ENCODE peak calls at places on chromosomes 12 and 14, in four cellular contexts. X is MM.1S, Z is PC-9, H is GM23248. Q is an unnamed sample.

GRCh38 chr14:99579903-99580570 is 24.0 kb downstream of the CCDC85C start:
- DNase-seq in X (no peak), Z (peak; percentile 85), H (peak; percentile 45), Q (peak; percentile 65)

GRCh38 chr14:73829526-73830431 is 21.9 kb upstream of the PTGR2 start:
- DNase-seq in X (no peak), Z (peak; percentile 15), H (peak; percentile 89), Q (no peak)

GRCh38 chr14:54606631-54607133 is 39.8 kb downstream of the SAMD4A start:
- DNase-seq in X (no peak), Z (no peak), H (peak; percentile 91), Q (no peak)

GRCh38 chr14:88551094-88551870 is 3.5 kb downstream of the PTPN21 start:
- DNase-seq in X (no peak), Z (peak; percentile 57), H (peak; percentile 92), Q (peak; percentile 77)

GRCh38 chr12:52744493-52745156 is 32.5 kb downstream of the KRT76 start:
- DNase-seq in X (no peak), Z (no peak), H (no peak), Q (no peak)

GRCh38 chr12:105334001-105334400 is 3.5 kb downstream of the C12orf75 start:
- DNase-seq in X (no peak), Z (no peak), H (peak; percentile 67), Q (no peak)

GRCh38 chr12:124923906-124924734 is 9.7 kb upstream of the UBC start:
- DNase-seq in X (no peak), Z (peak; percentile 57), H (peak; percentile 88), Q (peak; percentile 65)

GRCh38 chr14:32494566-32495434 is 165.7 kb downstream of the AKAP6 start:
- DNase-seq in X (no peak), Z (no peak), H (peak; percentile 62), Q (no peak)

GRCh38 chr14:95392841-95393240 is 73.1 kb upstream of the CLMN start:
- DNase-seq in X (no peak), Z (no peak), H (no peak), Q (no peak)

GRCh38 chr12:10690906-10691305 is 17.1 kb upstream of the STYK1 start:
- DNase-seq in X (no peak), Z (no peak), H (no peak), Q (no peak)

GRCh38 chr12:9333129-9333528 is 124.9 kb upstream of the PZP start:
- DNase-seq in X (no peak), Z (no peak), H (no peak), Q (no peak)

GRCh38 chr12:78898416-78898815 is 33.8 kb downstream of the SYT1 start:
- DNase-seq in X (no peak), Z (no peak), H (peak; percentile 26), Q (peak; percentile 21)

GRCh38 chr14:67733609-67734008 is 31.9 kb downstream of the RDH12 start:
- DNase-seq in X (no peak), Z (no peak), H (no peak), Q (peak; percentile 8)

GRCh38 chr12:49069507-49070346 is at the start of gene RHEBL1:
- DNase-seq in X (peak; percentile 99), Z (peak; percentile 98), H (peak; percentile 99), Q (peak; percentile 93)

GRCh38 chr14:87241018-87241779 is 751.8 kb downstream of the GALC start:
- DNase-seq in X (no peak), Z (no peak), H (no peak), Q (no peak)

GRCh38 chr12:40502322-40502721 is 189.9 kb upstream of the CNTN1 start:
- DNase-seq in X (peak; percentile 15), Z (no peak), H (no peak), Q (no peak)

GRCh38 chr12:124551268-124552144 is 15.9 kb downstream of the NCOR2 start:
- DNase-seq in X (no peak), Z (peak; percentile 9), H (no peak), Q (peak; percentile 80)

GRCh38 chr12:64103821-64104220 is 118.3 kb downstream of the KICS2 start:
- DNase-seq in X (no peak), Z (no peak), H (peak; percentile 30), Q (no peak)

GRCh38 chr14:41922014-41922413 is 315.3 kb downstream of the LRFN5 start:
- DNase-seq in X (no peak), Z (no peak), H (no peak), Q (no peak)

GRCh38 chr12:19801941-19802340 is 362.6 kb downstream of the AEBP2 start:
- DNase-seq in X (no peak), Z (no peak), H (no peak), Q (no peak)

GRCh38 chr14:53209370-53209769 is 56.2 kb upstream of the DDHD1 start:
- DNase-seq in X (no peak), Z (no peak), H (peak; percentile 8), Q (no peak)

GRCh38 chr12:685388-685787 is 22.1 kb upstream of the NINJ2 start:
- DNase-seq in X (peak; percentile 26), Z (peak; percentile 44), H (no peak), Q (no peak)

GRCh38 chr12:108649126-108649525 is 15.4 kb upstream of the SELPLG start:
- DNase-seq in X (no peak), Z (no peak), H (peak; percentile 92), Q (no peak)

GRCh38 chr14:69363055-69363454 is 35.0 kb downstream of the ERH start:
- DNase-seq in X (no peak), Z (no peak), H (peak; percentile 76), Q (peak; percentile 74)

GRCh38 chr14:22497671-22498093 is 91.3 kb downstream of the DAD1 start:
- DNase-seq in X (no peak), Z (no peak), H (no peak), Q (no peak)

GRCh38 chr12:109281452-109281851 is 27.6 kb downstream of the FOXN4 start:
- DNase-seq in X (no peak), Z (no peak), H (no peak), Q (no peak)

GRCh38 chr12:71090971-71091370 is 66.8 kb downstream of the TSPAN8 start:
- DNase-seq in X (no peak), Z (no peak), H (no peak), Q (no peak)

GRCh38 chr14:58965601-58966000 is 222.9 kb upstream of the DAAM1 start:
- DNase-seq in X (no peak), Z (no peak), H (no peak), Q (no peak)

GRCh38 chr12:75939016-75939642 is 92.4 kb downstream of the PHLDA1 start:
- DNase-seq in X (no peak), Z (no peak), H (no peak), Q (no peak)

GRCh38 chr14:61438860-61439765 is 117.7 kb downstream of the PRKCH start:
- DNase-seq in X (no peak), Z (peak; percentile 74), H (peak; percentile 64), Q (peak; percentile 41)

GRCh38 chr14:66315098-66315497 is 171.1 kb upstream of the CCDC196 start:
- DNase-seq in X (no peak), Z (no peak), H (no peak), Q (no peak)

GRCh38 chr12:115000038-115000437 is 316.1 kb upstream of the TBX3 start:
- DNase-seq in X (peak; percentile 33), Z (no peak), H (peak; percentile 39), Q (no peak)

GRCh38 chr12:89731614-89732013 is 23.0 kb upstream of the ATP2B1 start:
- DNase-seq in X (no peak), Z (no peak), H (peak; percentile 91), Q (no peak)

GRCh38 chr14:71141701-71142374 is 234.6 kb downstream of the PCNX1 start:
- DNase-seq in X (no peak), Z (no peak), H (peak; percentile 57), Q (no peak)

GRCh38 chr14:20632831-20633771 is 8.4 kb downstream of the OR6S1 start:
- DNase-seq in X (peak; percentile 70), Z (peak; percentile 63), H (peak; percentile 83), Q (peak; percentile 87)

GRCh38 chr14:104341532-104342434 is 203.4 kb downstream of the KIF26A start:
- DNase-seq in X (peak; percentile 54), Z (peak; percentile 6), H (peak; percentile 15), Q (peak; percentile 92)

GRCh38 chr12:123912415-123913385 is 59.9 kb downstream of the CCDC92 start:
- DNase-seq in X (no peak), Z (no peak), H (no peak), Q (peak; percentile 28)

GRCh38 chr14:68507544-68508081 is 285.3 kb downstream of the ZFP36L1 start:
- DNase-seq in X (no peak), Z (no peak), H (no peak), Q (no peak)

GRCh38 chr12:106226884-106227640 is 20.8 kb downstream of the CKAP4 start:
- DNase-seq in X (peak; percentile 70), Z (peak; percentile 10), H (peak; percentile 79), Q (peak; percentile 72)

GRCh38 chr14:33643782-33644181 is 307.1 kb downstream of the EGLN3 start:
- DNase-seq in X (no peak), Z (no peak), H (no peak), Q (no peak)
- H3K4me2 ChIP-seq in X (no peak overlapping the region), Z (no peak overlapping the region), H (no peak overlapping the region), Q (peak overlapping the region; percentile 69)

GRCh38 chr14:79584679-79585078 is 626.6 kb downstream of the DIO2 start:
- DNase-seq in X (no peak), Z (no peak), H (peak; percentile 74), Q (no peak)
- H3K4me2 ChIP-seq in X (no peak overlapping the region), Z (no peak overlapping the region), H (no peak overlapping the region), Q (no peak overlapping the region)

DNA sequence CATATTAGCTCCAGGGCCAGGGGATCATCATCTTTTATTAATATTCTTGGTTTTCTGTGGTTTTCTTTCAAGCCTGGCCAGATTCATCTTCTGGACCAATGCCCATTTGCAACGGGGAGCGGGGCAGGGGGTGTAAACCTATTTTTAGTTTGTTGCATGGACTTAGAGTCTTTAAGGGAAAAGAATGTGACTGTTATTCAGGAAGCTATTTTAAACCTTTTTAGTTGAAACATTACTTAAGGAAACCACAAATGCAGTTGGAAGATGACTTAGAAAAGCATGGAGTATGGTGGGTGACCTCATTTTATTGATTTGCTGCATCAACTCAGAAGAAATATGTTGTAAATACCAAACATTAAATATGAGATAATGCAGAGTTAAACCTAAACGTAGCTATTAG is 368.4 kb upstream of the E2F7 start:
- DNase-seq in X (no peak), Z (no peak), H (peak; percentile 17), Q (no peak)
- H3K4me2 ChIP-seq in X (no peak overlapping the region), Z (no peak overlapping the region), H (no peak overlapping the region), Q (no peak overlapping the region)

DNA sequence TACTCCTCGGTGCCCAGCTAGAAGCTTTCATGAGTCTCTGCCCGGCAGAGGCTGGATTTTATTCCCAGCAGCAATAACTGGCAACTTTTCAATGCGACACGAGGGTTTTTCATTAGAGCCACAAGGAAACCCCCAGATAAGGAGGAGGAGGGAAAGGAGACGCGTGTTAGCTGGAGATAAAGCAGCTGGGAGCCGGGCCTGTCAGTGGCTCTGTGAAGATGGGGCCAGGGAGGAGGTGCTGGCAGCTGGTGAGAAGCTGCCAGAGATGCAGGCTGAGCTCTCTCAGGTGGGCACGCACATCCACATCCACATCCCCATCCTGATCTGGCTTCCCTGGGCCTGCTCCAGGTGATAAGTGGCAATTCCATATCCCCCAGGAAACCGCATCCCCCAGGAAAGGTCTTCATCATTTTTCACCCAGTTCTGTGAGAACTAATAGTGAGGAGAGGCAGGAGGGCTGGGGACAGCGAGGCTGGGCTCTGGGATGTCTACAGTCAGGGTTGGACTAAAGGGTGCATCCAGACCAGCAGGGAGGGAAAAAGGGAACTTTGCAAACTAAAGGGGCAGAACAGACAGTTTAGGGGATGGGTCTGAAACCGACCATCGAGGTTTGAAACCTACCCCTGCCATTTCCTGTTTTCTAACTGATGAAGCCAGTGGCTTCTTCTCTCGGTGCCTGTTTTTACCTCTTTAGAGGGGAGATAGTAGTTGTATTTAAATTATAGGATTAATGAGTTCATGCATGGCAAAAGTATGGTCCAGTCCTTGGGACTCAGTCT is 413.2 kb downstream of the DPF3 start:
- DNase-seq in X (peak; percentile 26), Z (no peak), H (no peak), Q (no peak)
- H3K4me2 ChIP-seq in X (peak overlapping the region; percentile 38), Z (no peak overlapping the region), H (no peak overlapping the region), Q (no peak overlapping the region)

Q was measured in neural progenitor cell.